ENCODE peak calls at places on chromosomes 11 and 22, in six cellular contexts. U is nephron progenitor cell; Y is hippocampal formation; W is CD8-positive, alpha-beta T cell; V is activated CD4-positive, alpha-beta memory T cell treated with anti-CD3 and anti-CD28 coated beads for 36 hours; E is SJCRH30. L is an unnamed sample.

GRCh38 chr11:128484172-128484571 is 103.2 kb downstream of the ETS1 start:
- DNase-seq in U (no peak), Y (no peak), W (no peak), V (no peak), E (no peak), L (no peak)

GRCh38 chr22:35306350-35306967 is 6.8 kb downstream of the TOM1 start:
- DNase-seq in U (peak), Y (no peak), W (no peak), V (no peak), E (peak), L (no peak)

GRCh38 chr11:55942785-55943392 is 6.7 kb upstream of the OR5I1 start:
- DNase-seq in U (no peak), Y (peak), W (no peak), V (no peak), E (peak), L (no peak)

GRCh38 chr22:43921361-43921760 is 2.2 kb upstream of the PNPLA3 start:
- DNase-seq in U (no peak), Y (no peak), W (no peak), V (no peak), E (peak), L (no peak)

GRCh38 chr11:17767301-17767885 is 32.8 kb downstream of the KCNC1 start:
- DNase-seq in U (peak), Y (no peak), W (no peak), V (no peak), E (peak), L (no peak)

GRCh38 chr22:10961043-10961860 is 4566.7 kb upstream of the OR11H1 start:
- DNase-seq in U (no peak), Y (no peak), W (peak), V (no peak), E (no peak), L (no peak)

GRCh38 chr11:119432484-119433368 is 9.8 kb upstream of the THY1 start:
- DNase-seq in U (no peak), Y (peak), W (no peak), V (no peak), E (peak), L (no peak)

GRCh38 chr11:88250566-88251080 is 75.4 kb upstream of the RAB38 start:
- DNase-seq in U (no peak), Y (no peak), W (no peak), V (no peak), E (no peak), L (no peak)

GRCh38 chr11:104163100-104164027 is 583 bp downstream of the PDGFD start:
- DNase-seq in U (peak), Y (no peak), W (no peak), V (no peak), E (peak), L (no peak)

GRCh38 chr11:111532365-111532709 is 8.2 kb upstream of the LAYN start:
- DNase-seq in U (no peak), Y (no peak), W (no peak), V (no peak), E (no peak), L (no peak)

GRCh38 chr11:16604784-16605439 is 133.5 kb upstream of the C11orf58 start:
- DNase-seq in U (peak), Y (no peak), W (no peak), V (peak), E (peak), L (no peak)

GRCh38 chr22:31680764-31681624 is 19.0 kb upstream of the PISD start:
- DNase-seq in U (no peak), Y (no peak), W (no peak), V (no peak), E (peak), L (no peak)

GRCh38 chr11:43687120-43687791 is 6.7 kb downstream of the HSD17B12 start:
- DNase-seq in U (no peak), Y (no peak), W (no peak), V (no peak), E (no peak), L (no peak)

GRCh38 chr11:17861036-17861755 is 126.6 kb downstream of the KCNC1 start:
- DNase-seq in U (no peak), Y (no peak), W (no peak), V (no peak), E (no peak), L (no peak)

GRCh38 chr11:38791346-38791961 is 2193.4 kb upstream of the RAG2 start:
- DNase-seq in U (peak), Y (peak), W (no peak), V (no peak), E (peak), L (no peak)

GRCh38 chr11:70883973-70884688 is 368.2 kb downstream of the SHANK2 start:
- DNase-seq in U (no peak), Y (no peak), W (no peak), V (no peak), E (no peak), L (no peak)

GRCh38 chr11:17291710-17292109 is 15.2 kb downstream of the NUCB2 start:
- DNase-seq in U (no peak), Y (no peak), W (no peak), V (no peak), E (no peak), L (no peak)

GRCh38 chr22:20444325-20444724 is 6.7 kb upstream of the SCARF2 start:
- DNase-seq in U (no peak), Y (no peak), W (no peak), V (no peak), E (no peak), L (no peak)

L was measured in amygdala.